ENCODE peak calls at places on chromosomes 7 and 10, in six cellular contexts. One of them, this sample, is unnamed.
A peak's percentile ranks its signal among the peaks of the same experiment; 100 is the strongest.

GRCh38 chr10:72719941-72720592 is 28.1 kb downstream of the MCU start:
- DNase-seq in A549: no peak
- DNase-seq in transverse colon: no peak
- DNase-seq in SK-N-SH: no peak
- DNase-seq in ovary: no peak
- DNase-seq in stomach: no peak
- DNase-seq in this sample: no peak

GRCh38 chr7:135877799-135878198 is 99.4 kb downstream of the MTPN start:
- DNase-seq in A549: peak; percentile 22
- DNase-seq in transverse colon: no peak
- DNase-seq in SK-N-SH: no peak
- DNase-seq in ovary: no peak
- DNase-seq in stomach: no peak
- DNase-seq in this sample: no peak

GRCh38 chr7:127021857-127022256 is 230.9 kb downstream of the GRM8 start:
- DNase-seq in A549: no peak
- DNase-seq in transverse colon: no peak
- DNase-seq in SK-N-SH: no peak
- DNase-seq in ovary: no peak
- DNase-seq in stomach: no peak
- DNase-seq in this sample: no peak

GRCh38 chr10:3850999-3851937 is 66.3 kb upstream of the KLF6 start:
- DNase-seq in A549: peak; percentile 83
- DNase-seq in transverse colon: no peak
- DNase-seq in SK-N-SH: no peak
- DNase-seq in ovary: no peak
- DNase-seq in stomach: no peak
- DNase-seq in this sample: peak; percentile 34

GRCh38 chr10:69684981-69685353 is 54.9 kb downstream of the FAM241B start:
- DNase-seq in A549: no peak
- DNase-seq in transverse colon: no peak
- DNase-seq in SK-N-SH: no peak
- DNase-seq in ovary: no peak
- DNase-seq in stomach: no peak
- DNase-seq in this sample: no peak

GRCh38 chr7:27032843-27033242 is 63.0 kb downstream of the HOXA1 start:
- DNase-seq in A549: no peak
- DNase-seq in transverse colon: no peak
- DNase-seq in SK-N-SH: no peak
- DNase-seq in ovary: no peak
- DNase-seq in stomach: no peak
- DNase-seq in this sample: no peak

GRCh38 chr7:100053201-100053600 is 3.6 kb downstream of the ZSCAN21 start:
- DNase-seq in A549: peak; percentile 77
- DNase-seq in transverse colon: peak; percentile 46
- DNase-seq in SK-N-SH: peak; percentile 62
- DNase-seq in ovary: no peak
- DNase-seq in stomach: peak; percentile 50
- DNase-seq in this sample: no peak

GRCh38 chr7:101099969-101100781 is 14.9 kb downstream of the TRIM56 start:
- DNase-seq in A549: peak; percentile 98
- DNase-seq in transverse colon: peak; percentile 85
- DNase-seq in SK-N-SH: peak; percentile 51
- DNase-seq in ovary: peak; percentile 97
- DNase-seq in stomach: peak; percentile 86
- DNase-seq in this sample: peak; percentile 98

GRCh38 chr10:71127019-71127534 is 85.3 kb upstream of the UNC5B start:
- DNase-seq in A549: no peak
- DNase-seq in transverse colon: no peak
- DNase-seq in SK-N-SH: no peak
- DNase-seq in ovary: no peak
- DNase-seq in stomach: no peak
- DNase-seq in this sample: no peak

GRCh38 chr7:155804897-155805825 is 7.1 kb downstream of the SHH start:
- DNase-seq in A549: peak; percentile 83
- DNase-seq in transverse colon: peak; percentile 61
- DNase-seq in SK-N-SH: peak; percentile 99
- DNase-seq in ovary: no peak
- DNase-seq in stomach: peak; percentile 68
- DNase-seq in this sample: no peak

GRCh38 chr10:44933451-44933850 is 22.3 kb downstream of the TMEM72 start:
- DNase-seq in A549: no peak
- DNase-seq in transverse colon: no peak
- DNase-seq in SK-N-SH: no peak
- DNase-seq in ovary: no peak
- DNase-seq in stomach: no peak
- DNase-seq in this sample: no peak

GRCh38 chr10:122636953-122637352 is 62.7 kb downstream of the C10orf120 start:
- DNase-seq in A549: no peak
- DNase-seq in transverse colon: no peak
- DNase-seq in SK-N-SH: peak; percentile 65
- DNase-seq in ovary: no peak
- DNase-seq in stomach: peak; percentile 42
- DNase-seq in this sample: no peak

GRCh38 chr10:95963202-95963991 is 55.6 kb downstream of the CC2D2B start:
- DNase-seq in A549: no peak
- DNase-seq in transverse colon: no peak
- DNase-seq in SK-N-SH: no peak
- DNase-seq in ovary: no peak
- DNase-seq in stomach: no peak
- DNase-seq in this sample: no peak

GRCh38 chr7:127383123-127383835 is 9.2 kb downstream of the ZNF800 start:
- DNase-seq in A549: peak; percentile 45
- DNase-seq in transverse colon: no peak
- DNase-seq in SK-N-SH: no peak
- DNase-seq in ovary: no peak
- DNase-seq in stomach: no peak
- DNase-seq in this sample: no peak

GRCh38 chr7:124032369-124033092 is at the start of gene TMEM229A:
- DNase-seq in A549: peak; percentile 25
- DNase-seq in transverse colon: peak; percentile 42
- DNase-seq in SK-N-SH: peak; percentile 88
- DNase-seq in ovary: peak; percentile 13
- DNase-seq in stomach: peak; percentile 54
- DNase-seq in this sample: no peak

GRCh38 chr10:73433538-73433867 is at the start of gene MSS51:
- DNase-seq in A549: no peak
- DNase-seq in transverse colon: no peak
- DNase-seq in SK-N-SH: no peak
- DNase-seq in ovary: no peak
- DNase-seq in stomach: no peak
- DNase-seq in this sample: no peak

GRCh38 chr10:55631071-55631654 is 729.9 kb downstream of the ZWINT start:
- DNase-seq in A549: peak; percentile 70
- DNase-seq in transverse colon: peak; percentile 31
- DNase-seq in SK-N-SH: peak; percentile 88
- DNase-seq in ovary: no peak
- DNase-seq in stomach: peak; percentile 73
- DNase-seq in this sample: no peak

GRCh38 chr7:74256446-74257408 is 2.5 kb upstream of the RFC2 start:
- DNase-seq in A549: no peak
- DNase-seq in transverse colon: no peak
- DNase-seq in SK-N-SH: no peak
- DNase-seq in ovary: no peak
- DNase-seq in stomach: no peak
- DNase-seq in this sample: peak; percentile 61

GRCh38 chr7:94188350-94188749 is 184.2 kb upstream of the BET1 start:
- DNase-seq in A549: no peak
- DNase-seq in transverse colon: no peak
- DNase-seq in SK-N-SH: no peak
- DNase-seq in ovary: no peak
- DNase-seq in stomach: no peak
- DNase-seq in this sample: no peak

GRCh38 chr7:104627516-104627915 is 299.1 kb downstream of the LHFPL3 start:
- DNase-seq in A549: no peak
- DNase-seq in transverse colon: no peak
- DNase-seq in SK-N-SH: no peak
- DNase-seq in ovary: no peak
- DNase-seq in stomach: no peak
- DNase-seq in this sample: no peak

GRCh38 chr7:157422279-157422678 is 85.5 kb downstream of the DNAJB6 start:
- DNase-seq in A549: no peak
- DNase-seq in transverse colon: no peak
- DNase-seq in SK-N-SH: no peak
- DNase-seq in ovary: no peak
- DNase-seq in stomach: no peak
- DNase-seq in this sample: no peak

GRCh38 chr7:51802698-51803097 is 486.1 kb upstream of the COBL start:
- DNase-seq in A549: no peak
- DNase-seq in transverse colon: no peak
- DNase-seq in SK-N-SH: peak; percentile 32
- DNase-seq in ovary: no peak
- DNase-seq in stomach: no peak
- DNase-seq in this sample: no peak

GRCh38 chr10:51063659-51064535 is 10.4 kb upstream of the PRKG1 start:
- DNase-seq in A549: peak; percentile 28
- DNase-seq in transverse colon: no peak
- DNase-seq in SK-N-SH: peak; percentile 22
- DNase-seq in ovary: no peak
- DNase-seq in stomach: no peak
- DNase-seq in this sample: no peak

GRCh38 chr10:98415710-98416077 is 712 bp upstream of the PYROXD2 start:
- DNase-seq in A549: no peak
- DNase-seq in transverse colon: no peak
- DNase-seq in SK-N-SH: peak; percentile 44
- DNase-seq in ovary: no peak
- DNase-seq in stomach: no peak
- DNase-seq in this sample: no peak

GRCh38 chr10:93080350-93081046 is 6.8 kb downstream of the CYP26A1 start:
- DNase-seq in A549: peak; percentile 66
- DNase-seq in transverse colon: peak; percentile 52
- DNase-seq in SK-N-SH: peak; percentile 84
- DNase-seq in ovary: peak; percentile 22
- DNase-seq in stomach: peak; percentile 63
- DNase-seq in this sample: no peak

GRCh38 chr7:45073031-45073842 is 15.5 kb downstream of the NACAD start:
- DNase-seq in A549: no peak
- DNase-seq in transverse colon: no peak
- DNase-seq in SK-N-SH: peak; percentile 78
- DNase-seq in ovary: no peak
- DNase-seq in stomach: no peak
- DNase-seq in this sample: no peak

GRCh38 chr10:114694735-114695134 is 36.7 kb upstream of the ABLIM1 start:
- DNase-seq in A549: peak; percentile 57
- DNase-seq in transverse colon: peak; percentile 56
- DNase-seq in SK-N-SH: peak; percentile 41
- DNase-seq in ovary: no peak
- DNase-seq in stomach: peak; percentile 42
- DNase-seq in this sample: no peak

GRCh38 chr7:158647475-158647792 is 57.2 kb downstream of the NCAPG2 start:
- DNase-seq in A549: no peak
- DNase-seq in transverse colon: no peak
- DNase-seq in SK-N-SH: no peak
- DNase-seq in ovary: no peak
- DNase-seq in stomach: no peak
- DNase-seq in this sample: no peak

GRCh38 chr7:158648787-158649186 is 55.8 kb downstream of the NCAPG2 start:
- DNase-seq in A549: no peak
- DNase-seq in transverse colon: no peak
- DNase-seq in SK-N-SH: no peak
- DNase-seq in ovary: no peak
- DNase-seq in stomach: no peak
- DNase-seq in this sample: no peak

GRCh38 chr7:158646766-158647474 is 57.7 kb downstream of the NCAPG2 start:
- DNase-seq in A549: peak; percentile 35
- DNase-seq in transverse colon: peak; percentile 17
- DNase-seq in SK-N-SH: peak; percentile 58
- DNase-seq in ovary: no peak
- DNase-seq in stomach: no peak
- DNase-seq in this sample: no peak

GRCh38 chr7:158648168-158648567 is 56.4 kb downstream of the NCAPG2 start:
- DNase-seq in A549: no peak
- DNase-seq in transverse colon: no peak
- DNase-seq in SK-N-SH: no peak
- DNase-seq in ovary: no peak
- DNase-seq in stomach: no peak
- DNase-seq in this sample: no peak

DNA sequence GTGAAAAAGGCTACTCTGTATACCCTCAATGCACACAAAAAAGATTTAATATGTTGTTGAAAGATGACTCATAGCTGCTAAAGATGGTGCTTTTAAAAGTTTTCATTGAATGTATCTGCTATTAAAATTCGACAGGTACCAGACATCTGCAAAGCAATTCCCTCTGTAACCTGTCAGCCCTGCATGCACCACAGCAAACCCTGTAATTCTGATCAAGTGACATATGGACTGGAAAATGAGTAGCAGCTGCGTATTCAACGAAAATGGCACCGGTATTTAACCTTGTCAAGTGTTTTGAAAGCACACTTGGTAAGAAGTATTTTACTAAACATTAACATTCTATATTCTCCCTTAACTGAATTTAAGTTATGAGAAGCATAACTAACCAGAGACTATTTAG is 58.2 kb upstream of the PTPRN2 start:
- DNase-seq in A549: no peak
- DNase-seq in transverse colon: no peak
- DNase-seq in SK-N-SH: no peak
- DNase-seq in ovary: no peak
- DNase-seq in stomach: no peak
- DNase-seq in this sample: no peak
- TF ChIP-seq EP300 in A549: no peak
- TF ChIP-seq EP300 in transverse colon: no peak
- TF ChIP-seq EP300 in SK-N-SH: no peak
- TF ChIP-seq EP300 in ovary: no peak
- TF ChIP-seq EP300 in stomach: no peak
- TF ChIP-seq EP300 in this sample: no peak

DNA sequence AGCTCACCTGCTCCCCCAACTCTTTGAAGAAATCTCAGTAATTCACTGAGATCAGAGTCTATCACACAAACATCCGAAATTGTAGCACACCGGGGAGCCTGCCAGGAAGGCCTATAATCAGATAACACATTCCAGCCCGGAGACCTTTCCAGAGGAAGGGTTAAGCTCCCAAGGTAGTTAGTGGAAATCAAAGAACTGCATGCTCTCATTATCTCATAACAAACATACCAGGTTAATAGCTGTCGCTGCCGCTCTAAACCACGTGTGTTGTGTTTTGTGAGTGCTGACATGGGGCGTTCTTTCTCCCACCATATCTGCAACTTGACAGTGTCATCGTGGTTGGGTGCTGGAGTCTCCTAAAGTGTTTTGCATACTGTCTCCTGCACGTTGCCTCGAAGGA is 120.7 kb upstream of the CARD11 start:
- DNase-seq in A549: no peak
- DNase-seq in transverse colon: no peak
- DNase-seq in SK-N-SH: no peak
- DNase-seq in ovary: no peak
- DNase-seq in stomach: peak; percentile 69
- DNase-seq in this sample: no peak
- H3K27ac ChIP-seq in A549: no peak overlapping the region
- H3K27ac ChIP-seq in transverse colon: no peak overlapping the region
- H3K27ac ChIP-seq in SK-N-SH: no peak overlapping the region
- H3K27ac ChIP-seq in ovary: no peak overlapping the region
- H3K27ac ChIP-seq in stomach: no peak overlapping the region
- H3K27ac ChIP-seq in this sample: no peak overlapping the region

GRCh38 chr7:106109521-106110237 is 2.4 kb downstream of the SYPL1 start:
- DNase-seq in A549: no peak
- DNase-seq in transverse colon: no peak
- DNase-seq in SK-N-SH: no peak
- DNase-seq in ovary: no peak
- DNase-seq in stomach: no peak
- DNase-seq in this sample: no peak
- H3K4me3 ChIP-seq in A549: no peak overlapping the region
- H3K4me3 ChIP-seq in transverse colon: no peak overlapping the region
- H3K4me3 ChIP-seq in SK-N-SH: peak overlapping the region; percentile 80
- H3K4me3 ChIP-seq in ovary: peak overlapping the region; percentile 71
- H3K4me3 ChIP-seq in stomach: peak overlapping the region; percentile 54
- H3K4me3 ChIP-seq in this sample: no peak overlapping the region

GRCh38 chr10:109968954-109969644 is 38.7 kb upstream of the ADD3 start:
- DNase-seq in A549: no peak
- DNase-seq in transverse colon: peak; percentile 42
- DNase-seq in SK-N-SH: no peak
- DNase-seq in ovary: no peak
- DNase-seq in stomach: peak; percentile 44
- DNase-seq in this sample: no peak
- TF ChIP-seq EP300 in A549: no peak
- TF ChIP-seq EP300 in transverse colon: no peak
- TF ChIP-seq EP300 in SK-N-SH: no peak
- TF ChIP-seq EP300 in ovary: no peak
- TF ChIP-seq EP300 in stomach: no peak
- TF ChIP-seq EP300 in this sample: no peak